ENCODE peak calls at places on chromosomes 7 and 10, in six cellular contexts. V is NCI-H2029 treated with DMSO at 0.1 percent for 48 hours; Q is HTR-8/SVneo; K is stimulated activated CD4-positive, alpha-beta T cell treated with anti-CD3 and anti-CD28 coated beads, TNF-alpha, amount 100 ng/mL, for 1 hour; T is activated CD4-positive, alpha-beta T cell treated with anti-CD3 and anti-CD28 coated beads, Interleukin-2, amount 50 U/mL, for 24 hours; H is endothelial cell of umbilical vein. Z is an unnamed sample.

GRCh38 chr10:22464966-22465627 is 119.8 kb downstream of the SPAG6 start:
- DNase-seq in V (no peak), Q (no peak), K (no peak), T (no peak), H (no peak), Z (no peak)

GRCh38 chr10:116690356-116691078 is 51.8 kb downstream of the HSPA12A start:
- DNase-seq in V (no peak), Q (no peak), K (no peak), T (no peak), H (no peak), Z (no peak)

GRCh38 chr10:34168429-34168828 is 646.7 kb downstream of the PARD3 start:
- DNase-seq in V (no peak), Q (no peak), K (no peak), T (no peak), H (no peak), Z (no peak)

GRCh38 chr10:115052216-115052615 is 40.9 kb upstream of the ATRNL1 start:
- DNase-seq in V (no peak), Q (no peak), K (no peak), T (no peak), H (no peak), Z (no peak)

GRCh38 chr10:54081950-54082349 is 719.1 kb downstream of the PCDH15 start:
- DNase-seq in V (no peak), Q (no peak), K (no peak), T (no peak), H (no peak), Z (no peak)

GRCh38 chr10:103911021-103911459 is 6.9 kb downstream of the STN1 start:
- DNase-seq in V (no peak), Q (no peak), K (no peak), T (no peak), H (no peak), Z (peak; percentile 25)

GRCh38 chr7:26155531-26156375 is 3.8 kb downstream of the NFE2L3 start:
- DNase-seq in V (no peak), Q (peak; percentile 47), K (no peak), T (no peak), H (peak; percentile 68), Z (no peak)

GRCh38 chr7:13028731-13029099 is 341.3 kb downstream of the ARL4A start:
- DNase-seq in V (no peak), Q (no peak), K (no peak), T (no peak), H (peak; percentile 80), Z (no peak)

GRCh38 chr7:54632696-54633095 is 90.5 kb downstream of the VSTM2A start:
- DNase-seq in V (no peak), Q (no peak), K (no peak), T (no peak), H (no peak), Z (no peak)

GRCh38 chr10:5840314-5841307 is 27.4 kb upstream of the GDI2 start:
- DNase-seq in V (no peak), Q (no peak), K (no peak), T (no peak), H (no peak), Z (no peak)

GRCh38 chr7:17456541-17456940 is 158.1 kb downstream of the AHR start:
- DNase-seq in V (no peak), Q (no peak), K (no peak), T (no peak), H (peak; percentile 41), Z (no peak)

GRCh38 chr7:18494821-18495408 is 634 bp upstream of the HDAC9 start:
- DNase-seq in V (no peak), Q (no peak), K (no peak), T (no peak), H (no peak), Z (no peak)

GRCh38 chr10:21473135-21473534 is 52.3 kb downstream of the SKIDA1 start:
- DNase-seq in V (no peak), Q (no peak), K (no peak), T (no peak), H (no peak), Z (no peak)

GRCh38 chr7:108090791-108091460 is 39.2 kb downstream of the LAMB4 start:
- DNase-seq in V (no peak), Q (no peak), K (no peak), T (no peak), H (no peak), Z (no peak)

GRCh38 chr7:19112290-19113000 is 5.0 kb downstream of the TWIST1 start:
- DNase-seq in V (no peak), Q (no peak), K (no peak), T (no peak), H (no peak), Z (no peak)

GRCh38 chr7:70376561-70377031 is 755.3 kb upstream of the GALNT17 start:
- DNase-seq in V (no peak), Q (no peak), K (no peak), T (no peak), H (no peak), Z (no peak)

GRCh38 chr10:60414877-60415585 is 25.4 kb upstream of the ANK3 start:
- DNase-seq in V (no peak), Q (peak; percentile 75), K (no peak), T (no peak), H (peak; percentile 82), Z (no peak)

GRCh38 chr7:42389697-42390096 is 152.7 kb upstream of the GLI3 start:
- DNase-seq in V (no peak), Q (no peak), K (no peak), T (no peak), H (no peak), Z (no peak)

GRCh38 chr10:132058793-132059759 is 6.7 kb upstream of the JAKMIP3 start:
- DNase-seq in V (no peak), Q (no peak), K (no peak), T (no peak), H (no peak), Z (no peak)

GRCh38 chr7:120030871-120031270 is 242.1 kb upstream of the KCND2 start:
- DNase-seq in V (no peak), Q (no peak), K (no peak), T (no peak), H (no peak), Z (no peak)

GRCh38 chr7:73978681-73979563 is 49.1 kb upstream of the ELN start:
- DNase-seq in V (peak; percentile 28), Q (peak; percentile 29), K (no peak), T (no peak), H (peak; percentile 24), Z (no peak)

GRCh38 chr10:30637881-30638467 is 8.4 kb upstream of the LYZL2 start:
- DNase-seq in V (no peak), Q (peak; percentile 76), K (no peak), T (peak; percentile 16), H (peak; percentile 87), Z (no peak)

GRCh38 chr7:1137517-1138167 is 22.4 kb downstream of the ZFAND2A start:
- DNase-seq in V (no peak), Q (no peak), K (no peak), T (no peak), H (no peak), Z (peak; percentile 22)

GRCh38 chr7:50834679-50835078 is 52.0 kb upstream of the GRB10 start:
- DNase-seq in V (no peak), Q (no peak), K (no peak), T (no peak), H (no peak), Z (no peak)

GRCh38 chr7:116164552-116164951 is 45.8 kb upstream of the TES start:
- DNase-seq in V (no peak), Q (no peak), K (no peak), T (no peak), H (no peak), Z (no peak)

GRCh38 chr7:123537026-123537642 is 2.7 kb upstream of the IQUB start:
- DNase-seq in V (no peak), Q (no peak), K (no peak), T (no peak), H (peak; percentile 46), Z (no peak)

GRCh38 chr7:16904086-16904485 is 22.3 kb upstream of the AGR3 start:
- DNase-seq in V (no peak), Q (no peak), K (no peak), T (no peak), H (no peak), Z (no peak)

GRCh38 chr7:42460948-42461347 is 223.9 kb upstream of the GLI3 start:
- DNase-seq in V (no peak), Q (no peak), K (no peak), T (no peak), H (no peak), Z (no peak)

GRCh38 chr7:27631411-27631810 is 31.3 kb downstream of the HIBADH start:
- DNase-seq in V (no peak), Q (no peak), K (no peak), T (no peak), H (no peak), Z (no peak)

Z was measured in central memory CD8-positive, alpha-beta T cell.